ENCODE peak calls at places on chromosome 13, in ten cellular contexts. Q is cardiac fibroblast; M is epithelial cell of esophagus; T is Caco-2; K is CD8-positive, alpha-beta T cell; F is astrocyte; Y is uterus; E is endodermal cell; P is psoas muscle; L is ascending aorta. W is an unnamed sample.

GRCh38 chr13:40787062-40787461 is 2.3 kb upstream of the SLC25A15 start:
- DNase-seq in T (no peak), E (no peak), L (no peak), Y (no peak), Q (peak; percentile 27), P (no peak), M (no peak), F (peak; percentile 68), K (no peak), W (no peak)

GRCh38 chr13:24128962-24129361 is 31.6 kb upstream of the SPATA13 start:
- DNase-seq in L (no peak), P (no peak), E (no peak), M (no peak), Y (no peak), K (no peak), Q (no peak), T (no peak), F (no peak), W (no peak)

GRCh38 chr13:31627097-31627496 is 112.2 kb upstream of the RXFP2 start:
- DNase-seq in P (no peak), F (peak; percentile 56), L (no peak), Q (peak; percentile 74), Y (no peak), E (no peak), M (no peak), T (no peak), K (no peak), W (no peak)

GRCh38 chr13:105231579-105231978 is 1303.9 kb downstream of the EFNB2 start:
- DNase-seq in P (no peak), E (no peak), Y (no peak), T (no peak), M (no peak), K (no peak), Q (no peak), L (no peak), F (no peak), W (no peak)

GRCh38 chr13:93079294-93079693 is 147.3 kb upstream of the GPC6 start:
- DNase-seq in M (peak; percentile 27), Q (peak; percentile 43), Y (no peak), L (no peak), T (no peak), E (no peak), P (no peak), F (peak; percentile 65), K (no peak), W (peak; percentile 59)

GRCh38 chr13:21071015-21071414 is 9.6 kb upstream of the LATS2 start:
- DNase-seq in Q (no peak), M (no peak), T (peak; percentile 55), F (peak; percentile 72), L (no peak), Y (no peak), P (no peak), E (no peak), K (no peak), W (no peak)

GRCh38 chr13:20404488-20405222 is 121.0 kb downstream of the CRYL1 start:
- DNase-seq in L (peak; percentile 31), M (no peak), T (no peak), Q (no peak), Y (no peak), F (no peak), P (no peak), E (no peak), K (peak; percentile 32), W (no peak)

GRCh38 chr13:39401756-39402155 is 201.2 kb downstream of the LHFPL6 start:
- DNase-seq in T (no peak), M (no peak), Q (no peak), Y (no peak), L (no peak), P (no peak), F (peak; percentile 39), K (no peak), E (no peak), W (no peak)

GRCh38 chr13:30880151-30880551 is 25.9 kb upstream of the MEDAG start:
- DNase-seq in K (no peak), F (peak; percentile 81), M (no peak), E (no peak), T (no peak), L (no peak), Y (no peak), Q (peak; percentile 64), P (no peak), W (no peak)

GRCh38 chr13:60922526-60923231 is 493.0 kb downstream of the PCDH20 start:
- DNase-seq in E (no peak), Y (no peak), K (no peak), T (no peak), Q (peak; percentile 1), P (no peak), L (no peak), M (peak; percentile 8), F (peak; percentile 0), W (no peak)

GRCh38 chr13:46170687-46171086 is 11.3 kb downstream of the LCP1 start:
- DNase-seq in F (no peak), M (no peak), E (no peak), P (no peak), T (no peak), K (no peak), L (no peak), Y (no peak), Q (peak; percentile 44), W (peak; percentile 69)

GRCh38 chr13:33487575-33488243 is 202.2 kb upstream of the STARD13 start:
- DNase-seq in F (no peak), Q (peak; percentile 86), K (no peak), T (no peak), P (no peak), E (peak; percentile 50), L (peak; percentile 65), M (peak; percentile 56), Y (peak; percentile 19), W (peak; percentile 71)

GRCh38 chr13:52454459-52454824 is 836 bp upstream of the CKAP2 start:
- DNase-seq in F (no peak), T (peak; percentile 17), K (peak; percentile 52), E (peak; percentile 59), L (no peak), P (no peak), M (peak; percentile 92), Q (no peak), Y (no peak), W (no peak)

GRCh38 chr13:27839809-27840467 is 47.7 kb downstream of the GSX1 start:
- DNase-seq in F (peak; percentile 2), Y (no peak), M (peak; percentile 50), K (no peak), P (no peak), L (no peak), T (no peak), E (no peak), Q (no peak), W (no peak)

GRCh38 chr13:25170554-25171107 is 1.5 kb downstream of the AMER2 start:
- DNase-seq in K (no peak), Y (no peak), F (no peak), L (no peak), P (no peak), T (no peak), M (peak; percentile 22), E (peak; percentile 73), Q (no peak), W (peak; percentile 85)

GRCh38 chr13:25752957-25753540 is 298.8 kb downstream of the SHISA2 start:
- DNase-seq in Y (peak; percentile 22), M (peak; percentile 62), Q (peak; percentile 58), T (no peak), E (no peak), L (peak; percentile 72), F (peak; percentile 94), P (peak; percentile 51), K (no peak), W (no peak)

DNA sequence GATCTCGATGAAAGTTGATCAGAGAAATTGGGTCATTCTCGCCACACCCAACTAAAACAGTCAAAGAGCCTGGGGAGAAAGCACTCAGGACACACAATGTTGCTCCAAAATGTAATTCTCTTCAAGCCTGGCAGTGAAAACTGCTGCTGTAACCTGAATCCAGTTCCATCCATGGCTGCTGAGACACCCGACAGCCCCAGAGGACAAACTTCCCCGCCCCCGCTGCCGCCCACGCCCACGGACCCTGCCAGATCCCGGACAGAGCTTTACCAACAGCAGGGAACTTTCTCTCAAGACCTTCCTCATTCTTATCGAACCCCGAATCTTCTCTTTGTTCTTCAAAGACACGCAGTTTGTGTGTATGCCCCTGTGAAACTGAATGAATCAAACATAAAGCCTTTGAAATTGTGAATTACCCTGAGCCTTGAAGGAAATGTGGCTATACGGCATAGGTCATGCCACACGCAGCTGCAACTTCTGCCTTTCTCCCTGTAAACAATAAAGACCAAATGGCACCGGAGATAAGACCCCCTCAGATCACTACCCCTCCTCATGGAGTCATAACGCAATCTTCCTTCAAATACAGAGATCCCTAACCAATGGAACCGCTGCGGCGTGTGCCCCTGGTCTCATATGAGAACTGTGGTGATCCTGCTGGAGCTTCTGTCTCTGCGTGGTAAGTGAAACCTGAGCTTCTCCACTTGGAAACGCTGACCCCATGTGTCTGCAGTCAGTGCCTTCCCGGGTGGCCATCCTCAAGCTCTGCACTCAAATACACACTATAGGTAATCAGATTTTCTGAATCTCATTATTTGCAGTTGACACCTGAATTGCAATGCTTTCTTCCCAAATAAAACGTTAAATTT is 4.8 kb upstream of the LAMP1 start:
- DNase-seq in E (peak; percentile 68), Y (no peak), Q (peak; percentile 3), K (no peak), L (no peak), F (no peak), M (peak; percentile 38), T (peak; percentile 57), P (peak; percentile 66), W (peak; percentile 25)
- H3K4me3 ChIP-seq in E (peak overlapping the region; percentile 53), Y (peak overlapping the region; percentile 12), Q (peak overlapping the region; percentile 2), K (no peak overlapping the region), L (peak overlapping the region; percentile 43), F (peak overlapping the region; percentile 37), M (no peak overlapping the region), T (peak overlapping the region; percentile 41), P (peak overlapping the region; percentile 62), W (peak overlapping the region; percentile 37)

GRCh38 chr13:109759609-109760008 is 26.8 kb downstream of the IRS2 start:
- DNase-seq in F (no peak), Q (no peak), K (no peak), L (no peak), M (no peak), T (no peak), E (no peak), Y (no peak), P (no peak), W (no peak)
- H3K4me3 ChIP-seq in F (no peak overlapping the region), Q (no peak overlapping the region), K (no peak overlapping the region), L (no peak overlapping the region), M (no peak overlapping the region), T (no peak overlapping the region), E (no peak overlapping the region), Y (no peak overlapping the region), P (no peak overlapping the region), W (no peak overlapping the region)

GRCh38 chr13:108220042-108220441 is 1.9 kb downstream of the ABHD13 start:
- DNase-seq in Q (no peak), K (no peak), E (peak; percentile 52), T (no peak), F (no peak), M (peak; percentile 91), P (no peak), L (no peak), Y (no peak), W (no peak)
- H3K4me3 ChIP-seq in Q (no peak overlapping the region), K (no peak overlapping the region), E (peak overlapping the region; percentile 97), T (no peak overlapping the region), F (no peak overlapping the region), M (peak overlapping the region; percentile 78), P (peak overlapping the region; percentile 95), L (no peak overlapping the region), Y (no peak overlapping the region), W (peak overlapping the region; percentile 93)

DNA sequence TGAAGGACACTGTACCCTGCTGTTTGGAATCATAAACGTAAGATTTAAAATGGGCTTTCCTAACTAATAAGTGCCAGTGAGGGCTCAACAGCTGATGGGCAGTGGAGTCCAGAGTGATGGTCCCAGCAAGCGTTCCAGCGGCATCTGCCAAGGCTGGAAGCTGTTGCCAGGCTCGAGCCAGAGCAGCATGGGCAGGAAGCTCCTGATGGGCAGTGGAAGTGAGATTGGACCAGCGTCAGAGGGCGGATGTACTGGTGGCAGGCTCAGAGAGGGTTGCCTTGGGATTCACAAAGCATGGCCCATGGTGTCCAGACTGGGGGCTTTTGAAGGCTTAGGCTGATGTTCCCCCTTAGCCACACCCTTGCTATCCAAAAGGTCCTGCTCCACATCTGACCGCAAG is 30.2 kb downstream of the COL4A2 start:
- DNase-seq in M (no peak), E (no peak), Q (no peak), K (no peak), Y (no peak), F (no peak), P (no peak), T (no peak), L (peak; percentile 73), W (no peak)
- H3K4me3 ChIP-seq in M (no peak overlapping the region), E (no peak overlapping the region), Q (no peak overlapping the region), K (no peak overlapping the region), Y (no peak overlapping the region), F (no peak overlapping the region), P (no peak overlapping the region), T (no peak overlapping the region), L (peak overlapping the region; percentile 12), W (no peak overlapping the region)

W was measured in A673.